ENCODE peak calls at places on chromosome 14, in five cellular contexts. One of them, this sample, is unnamed.

GRCh38 chr14:65392296-65392695 is 20.2 kb upstream of the FUT8 start:
- DNase-seq in CD4-positive, alpha-beta T cell: no peak
- DNase-seq in SHP77: no peak
- DNase-seq in T-helper 2 cell: no peak
- DNase-seq in SW480: no peak
- DNase-seq in this sample: no peak

GRCh38 chr14:67941456-67942018 is 122.0 kb downstream of the RAD51B start:
- DNase-seq in T-helper 2 cell: no peak
- DNase-seq in SW480: no peak
- DNase-seq in SHP77: no peak
- DNase-seq in CD4-positive, alpha-beta T cell: no peak
- DNase-seq in this sample: no peak

GRCh38 chr14:96816281-96816680 is 19.1 kb downstream of the VRK1 start:
- DNase-seq in T-helper 2 cell: no peak
- DNase-seq in SW480: no peak
- DNase-seq in SHP77: no peak
- DNase-seq in CD4-positive, alpha-beta T cell: no peak
- DNase-seq in this sample: no peak

GRCh38 chr14:100901391-100902183 is 1.9 kb downstream of the RTL1 start:
- DNase-seq in SW480: no peak
- DNase-seq in CD4-positive, alpha-beta T cell: no peak
- DNase-seq in SHP77: peak; percentile 44
- DNase-seq in T-helper 2 cell: no peak
- DNase-seq in this sample: no peak

GRCh38 chr14:98498019-98498885 is 773.7 kb downstream of the BCL11B start:
- DNase-seq in T-helper 2 cell: no peak
- DNase-seq in SW480: peak; percentile 5
- DNase-seq in CD4-positive, alpha-beta T cell: no peak
- DNase-seq in SHP77: no peak
- DNase-seq in this sample: no peak

GRCh38 chr14:39090548-39091111 is 12.4 kb downstream of the SEC23A start:
- DNase-seq in CD4-positive, alpha-beta T cell: no peak
- DNase-seq in SW480: no peak
- DNase-seq in T-helper 2 cell: no peak
- DNase-seq in SHP77: no peak
- DNase-seq in this sample: no peak

GRCh38 chr14:88233915-88234314 is 89.2 kb downstream of the KCNK10 start:
- DNase-seq in T-helper 2 cell: no peak
- DNase-seq in CD4-positive, alpha-beta T cell: no peak
- DNase-seq in SW480: no peak
- DNase-seq in SHP77: peak; percentile 36
- DNase-seq in this sample: no peak

GRCh38 chr14:101600891-101601602 is 39.8 kb downstream of the DIO3 start:
- DNase-seq in T-helper 2 cell: no peak
- DNase-seq in SHP77: no peak
- DNase-seq in SW480: no peak
- DNase-seq in CD4-positive, alpha-beta T cell: no peak
- DNase-seq in this sample: no peak

GRCh38 chr14:99624024-99624423 is 20.0 kb upstream of the CCDC85C start:
- DNase-seq in SW480: no peak
- DNase-seq in SHP77: no peak
- DNase-seq in CD4-positive, alpha-beta T cell: no peak
- DNase-seq in T-helper 2 cell: no peak
- DNase-seq in this sample: no peak

GRCh38 chr14:37036669-37037341 is 135.6 kb downstream of the SLC25A21 start:
- DNase-seq in SHP77: no peak
- DNase-seq in CD4-positive, alpha-beta T cell: no peak
- DNase-seq in SW480: no peak
- DNase-seq in T-helper 2 cell: no peak
- DNase-seq in this sample: no peak

GRCh38 chr14:63875311-63875710 is 22.5 kb downstream of the SYNE2 start:
- DNase-seq in SHP77: no peak
- DNase-seq in CD4-positive, alpha-beta T cell: no peak
- DNase-seq in SW480: no peak
- DNase-seq in T-helper 2 cell: no peak
- DNase-seq in this sample: no peak

GRCh38 chr14:59454131-59454530 is 11.0 kb downstream of the GPR135 start:
- DNase-seq in T-helper 2 cell: no peak
- DNase-seq in SHP77: no peak
- DNase-seq in SW480: no peak
- DNase-seq in CD4-positive, alpha-beta T cell: no peak
- DNase-seq in this sample: no peak

GRCh38 chr14:54299393-54300363 is 97.1 kb upstream of the CDKN3 start:
- DNase-seq in SW480: no peak
- DNase-seq in SHP77: no peak
- DNase-seq in CD4-positive, alpha-beta T cell: no peak
- DNase-seq in T-helper 2 cell: no peak
- DNase-seq in this sample: no peak

GRCh38 chr14:104659764-104660523 is 29.5 kb upstream of the INF2 start:
- DNase-seq in SHP77: no peak
- DNase-seq in T-helper 2 cell: no peak
- DNase-seq in CD4-positive, alpha-beta T cell: no peak
- DNase-seq in SW480: no peak
- DNase-seq in this sample: no peak

GRCh38 chr14:106803379-106803778 is 1277.0 kb downstream of the TMEM121 start:
- DNase-seq in SW480: no peak
- DNase-seq in CD4-positive, alpha-beta T cell: no peak
- DNase-seq in SHP77: no peak
- DNase-seq in T-helper 2 cell: no peak
- DNase-seq in this sample: no peak

GRCh38 chr14:40679256-40679655 is 927.4 kb upstream of the LRFN5 start:
- DNase-seq in CD4-positive, alpha-beta T cell: no peak
- DNase-seq in SHP77: no peak
- DNase-seq in SW480: no peak
- DNase-seq in T-helper 2 cell: no peak
- DNase-seq in this sample: no peak

GRCh38 chr14:72616294-72616693 is 277.6 kb downstream of the DPF3 start:
- DNase-seq in SHP77: no peak
- DNase-seq in CD4-positive, alpha-beta T cell: no peak
- DNase-seq in SW480: no peak
- DNase-seq in T-helper 2 cell: no peak
- DNase-seq in this sample: no peak

GRCh38 chr14:74910556-74910955 is 12.5 kb downstream of the RPS6KL1 start:
- DNase-seq in SHP77: no peak
- DNase-seq in SW480: no peak
- DNase-seq in T-helper 2 cell: no peak
- DNase-seq in CD4-positive, alpha-beta T cell: no peak
- DNase-seq in this sample: no peak

GRCh38 chr14:68866991-68867533 is 74.2 kb upstream of the ZFP36L1 start:
- DNase-seq in SW480: no peak
- DNase-seq in T-helper 2 cell: no peak
- DNase-seq in CD4-positive, alpha-beta T cell: no peak
- DNase-seq in SHP77: no peak
- DNase-seq in this sample: no peak

GRCh38 chr14:35247777-35248475 is 44.3 kb upstream of the PSMA6 start:
- DNase-seq in SHP77: no peak
- DNase-seq in SW480: no peak
- DNase-seq in T-helper 2 cell: no peak
- DNase-seq in CD4-positive, alpha-beta T cell: no peak
- DNase-seq in this sample: no peak

GRCh38 chr14:91127411-91127810 is 13.5 kb downstream of the DGLUCY start:
- DNase-seq in CD4-positive, alpha-beta T cell: no peak
- DNase-seq in T-helper 2 cell: no peak
- DNase-seq in SW480: no peak
- DNase-seq in SHP77: no peak
- DNase-seq in this sample: no peak

GRCh38 chr14:22598896-22599244 is 770 bp downstream of the ABHD4 start:
- DNase-seq in SW480: peak; percentile 73
- DNase-seq in CD4-positive, alpha-beta T cell: peak; percentile 6
- DNase-seq in T-helper 2 cell: no peak
- DNase-seq in SHP77: peak; percentile 10
- DNase-seq in this sample: peak; percentile 15

GRCh38 chr14:85934123-85934885 is 404.4 kb downstream of the FLRT2 start:
- DNase-seq in SHP77: peak; percentile 3
- DNase-seq in SW480: peak; percentile 46
- DNase-seq in T-helper 2 cell: peak; percentile 18
- DNase-seq in CD4-positive, alpha-beta T cell: peak; percentile 45
- DNase-seq in this sample: peak; percentile 30

GRCh38 chr14:39339003-39339402 is 93.2 kb downstream of the FBXO33 start:
- DNase-seq in SHP77: peak; percentile 83
- DNase-seq in SW480: no peak
- DNase-seq in CD4-positive, alpha-beta T cell: no peak
- DNase-seq in T-helper 2 cell: no peak
- DNase-seq in this sample: no peak

GRCh38 chr14:31898835-31899528 is 178.1 kb upstream of the ARHGAP5 start:
- DNase-seq in T-helper 2 cell: no peak
- DNase-seq in SHP77: no peak
- DNase-seq in SW480: no peak
- DNase-seq in CD4-positive, alpha-beta T cell: no peak
- DNase-seq in this sample: no peak

GRCh38 chr14:60565211-60565610 is 56.3 kb downstream of the SIX6 start:
- DNase-seq in T-helper 2 cell: no peak
- DNase-seq in SW480: no peak
- DNase-seq in CD4-positive, alpha-beta T cell: no peak
- DNase-seq in SHP77: no peak
- DNase-seq in this sample: no peak

GRCh38 chr14:68300608-68301007 is 481.0 kb downstream of the RAD51B start:
- DNase-seq in CD4-positive, alpha-beta T cell: no peak
- DNase-seq in SHP77: no peak
- DNase-seq in T-helper 2 cell: no peak
- DNase-seq in SW480: no peak
- DNase-seq in this sample: no peak

GRCh38 chr14:92670177-92670576 is 78.2 kb downstream of the LGMN start:
- DNase-seq in SHP77: no peak
- DNase-seq in CD4-positive, alpha-beta T cell: no peak
- DNase-seq in SW480: no peak
- DNase-seq in T-helper 2 cell: no peak
- DNase-seq in this sample: no peak

GRCh38 chr14:60789656-60790055 is 55.1 kb downstream of the MNAT1 start:
- DNase-seq in SHP77: no peak
- DNase-seq in CD4-positive, alpha-beta T cell: no peak
- DNase-seq in T-helper 2 cell: no peak
- DNase-seq in SW480: no peak
- DNase-seq in this sample: no peak

GRCh38 chr14:23361320-23361719 is 3.7 kb downstream of the EFS start:
- DNase-seq in SW480: no peak
- DNase-seq in CD4-positive, alpha-beta T cell: no peak
- DNase-seq in SHP77: no peak
- DNase-seq in T-helper 2 cell: no peak
- DNase-seq in this sample: no peak

GRCh38 chr14:90453401-90453951 is 56.6 kb downstream of the CALM1 start:
- DNase-seq in CD4-positive, alpha-beta T cell: no peak
- DNase-seq in T-helper 2 cell: no peak
- DNase-seq in SW480: no peak
- DNase-seq in SHP77: peak; percentile 22
- DNase-seq in this sample: no peak